ENCODE peak calls at places on chromosomes 4 and X, in nine cellular contexts. E is ascending aorta, O is heart right ventricle, I is omental fat pad, F is PC-9, U is fibroblast of mammary gland, J is cardiac muscle cell, T is GM13976, H is GM13977. S is an unnamed sample.

GRCh38 chr4:146073517-146073916 is 102.0 kb upstream of the LSM6 start:
- DNase-seq in F (no peak), T (no peak), O (no peak), U (peak), I (no peak), J (no peak), E (no peak), H (no peak), S (no peak)

GRCh38 chr4:166003811-166004210 is 130.8 kb downstream of the TLL1 start:
- DNase-seq in T (no peak), I (no peak), U (no peak), H (no peak), E (no peak), F (no peak), J (no peak), O (no peak), S (no peak)

GRCh38 chrX:15579778-15580747 is 20.7 kb downstream of the ACE2 start:
- DNase-seq in E (no peak), U (no peak), H (no peak), F (peak), T (no peak), J (no peak), I (no peak), O (peak), S (no peak)

GRCh38 chrX:5733483-5733882 is 495.2 kb downstream of the NLGN4X start:
- DNase-seq in T (no peak), F (no peak), E (no peak), O (no peak), U (no peak), J (no peak), I (no peak), H (no peak), S (no peak)

GRCh38 chr4:55399581-55399980 is 3.8 kb downstream of the TMEM165 start:
- DNase-seq in U (no peak), E (no peak), I (no peak), O (no peak), T (no peak), F (no peak), J (no peak), H (no peak), S (no peak)

GRCh38 chr4:123744664-123745290 is 348.2 kb downstream of the SPRY1 start:
- DNase-seq in H (no peak), T (no peak), I (no peak), U (peak), E (no peak), F (peak), J (peak), O (no peak), S (no peak)

GRCh38 chr4:11418610-11419009 is 10.1 kb downstream of the HS3ST1 start:
- DNase-seq in J (no peak), O (no peak), E (no peak), F (no peak), H (no peak), U (no peak), T (no peak), I (no peak), S (peak)

GRCh38 chr4:88531549-88531948 is 8.0 kb upstream of the PYURF start:
- DNase-seq in U (peak), F (no peak), O (no peak), H (no peak), E (no peak), T (no peak), I (no peak), J (no peak), S (no peak)

GRCh38 chr4:178427663-178428062 is 985.4 kb upstream of the AGA start:
- DNase-seq in I (no peak), O (no peak), E (no peak), F (no peak), J (no peak), U (no peak), H (no peak), T (no peak), S (no peak)

GRCh38 chr4:16574981-16575380 is 323.5 kb downstream of the LDB2 start:
- DNase-seq in J (no peak), T (no peak), U (no peak), E (no peak), H (no peak), O (no peak), I (no peak), F (no peak), S (no peak)

GRCh38 chr4:33837043-33837442 is 2407.3 kb downstream of the ARAP2 start:
- DNase-seq in E (no peak), H (no peak), O (no peak), F (peak), J (no peak), U (peak), T (no peak), I (no peak), S (no peak)

GRCh38 chr4:127045872-127046271 is 586.9 kb upstream of the INTU start:
- DNase-seq in I (no peak), F (no peak), H (no peak), U (no peak), O (no peak), J (no peak), T (no peak), E (no peak), S (no peak)

GRCh38 chrX:47217121-47217851 is 1.2 kb upstream of the CDK16 start:
- DNase-seq in O (no peak), T (no peak), I (no peak), U (peak), E (no peak), J (no peak), H (no peak), F (peak), S (peak)

GRCh38 chrX:115030635-115031034 is 13.2 kb upstream of the IL13RA2 start:
- DNase-seq in U (no peak), H (no peak), I (no peak), F (peak), O (no peak), J (no peak), T (no peak), E (no peak), S (no peak)

GRCh38 chr4:83599183-83599582 is 63.3 kb downstream of the GPAT3 start:
- DNase-seq in T (no peak), F (peak), I (no peak), E (no peak), U (peak), J (peak), O (no peak), H (no peak), S (no peak)

GRCh38 chr4:176837176-176837915 is 44.6 kb upstream of the VEGFC start:
- DNase-seq in F (no peak), E (no peak), H (no peak), J (no peak), T (no peak), O (no peak), U (peak), I (no peak), S (no peak)

GRCh38 chrX:31265383-31265782 is 193.5 kb upstream of the FTHL17 start:
- DNase-seq in H (no peak), F (no peak), O (no peak), T (no peak), U (no peak), I (no peak), J (no peak), E (no peak), S (no peak)

GRCh38 chrX:16612257-16612987 is 37.5 kb upstream of the S100G start:
- DNase-seq in H (no peak), O (no peak), U (no peak), T (no peak), E (no peak), F (no peak), J (no peak), I (no peak), S (no peak)

GRCh38 chrX:71058116-71058515 is 10.0 kb downstream of the SNX12 start:
- DNase-seq in F (no peak), J (no peak), O (no peak), H (no peak), E (no peak), U (no peak), I (no peak), T (no peak), S (no peak)

GRCh38 chr4:84032372-84032771 is 466.7 kb downstream of the NKX6-1 start:
- DNase-seq in E (no peak), T (no peak), H (no peak), O (no peak), F (no peak), U (no peak), J (no peak), I (no peak), S (no peak)

GRCh38 chrX:22383988-22384387 is 111.3 kb downstream of the CBLL2 start:
- DNase-seq in I (no peak), F (no peak), U (no peak), J (no peak), H (no peak), E (no peak), T (no peak), O (no peak), S (no peak)

GRCh38 chr4:182808673-182809416 is 108.3 kb downstream of the DCTD start:
- DNase-seq in T (peak), H (peak), U (no peak), O (no peak), F (no peak), E (no peak), J (no peak), I (no peak), S (peak)

GRCh38 chr4:156109943-156110925 is 156.6 kb upstream of the CTSO start:
- DNase-seq in F (no peak), O (no peak), E (no peak), U (peak), J (no peak), T (no peak), I (no peak), H (no peak), S (no peak)

GRCh38 chrX:73916489-73916888 is 353.5 kb downstream of the CHIC1 start:
- DNase-seq in E (no peak), U (no peak), J (no peak), T (no peak), O (no peak), F (no peak), H (no peak), I (no peak), S (no peak)

GRCh38 chr4:3393171-3393570 is 48.6 kb upstream of the HGFAC start:
- DNase-seq in E (no peak), F (no peak), T (peak), U (no peak), I (no peak), H (no peak), O (no peak), J (no peak), S (no peak)

GRCh38 chr4:3192827-3193226 is 56.1 kb upstream of the MSANTD1 start:
- DNase-seq in T (no peak), E (no peak), I (no peak), J (no peak), H (no peak), O (no peak), U (no peak), F (no peak), S (no peak)

GRCh38 chr4:69823481-69824186 is 36.3 kb downstream of the SULT1E1 start:
- DNase-seq in I (no peak), U (peak), E (no peak), F (no peak), H (no peak), O (no peak), J (no peak), T (no peak), S (peak)

GRCh38 chrX:12526296-12526695 is 264.9 kb upstream of the PRPS2 start:
- DNase-seq in J (no peak), T (no peak), E (no peak), F (no peak), H (no peak), O (no peak), I (no peak), U (peak), S (no peak)
- TF ChIP-seq CTCF in J (no peak), T (no peak), E (no peak), F (no peak), H (no peak), O (no peak), I (no peak), U (no peak), S (no peak)

GRCh38 chrX:111568356-111568755 is 56.9 kb downstream of the SERTM2 start:
- DNase-seq in O (no peak), T (no peak), U (peak), E (no peak), I (no peak), H (no peak), F (no peak), J (peak), S (no peak)
- TF ChIP-seq CTCF in O (no peak), T (peak), U (peak), E (peak), I (no peak), H (no peak), F (peak), J (peak), S (no peak)

GRCh38 chr4:78214078-78214477 is 157.0 kb downstream of the FRAS1 start:
- DNase-seq in I (no peak), H (no peak), E (no peak), F (no peak), J (no peak), T (no peak), O (no peak), U (no peak), S (no peak)
- TF ChIP-seq CTCF in I (no peak), H (no peak), E (no peak), F (no peak), J (no peak), T (no peak), O (no peak), U (no peak), S (no peak)

DNA sequence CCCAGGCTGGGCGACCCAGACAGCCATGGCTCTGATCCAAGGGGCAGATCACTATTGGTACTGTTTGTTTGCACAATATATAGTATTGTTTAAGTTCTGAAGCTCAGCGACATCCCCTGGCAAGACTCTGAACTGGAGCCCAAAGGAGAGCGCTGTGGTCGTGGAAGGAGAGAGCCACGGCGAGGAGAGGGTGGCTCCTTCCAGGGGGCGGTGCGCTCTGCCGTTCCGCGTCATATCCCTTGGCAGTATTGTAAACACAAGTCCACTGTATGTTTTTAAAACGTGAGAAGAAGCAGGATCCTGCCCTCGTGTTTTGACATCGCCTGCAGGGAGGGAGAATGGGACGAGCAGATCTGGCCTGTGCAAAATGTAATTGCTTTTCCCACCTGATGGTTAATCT is 185.5 kb downstream of the RAB28 start:
- DNase-seq in F (no peak), U (no peak), J (no peak), E (no peak), I (no peak), H (no peak), T (no peak), O (no peak), S (no peak)
- TF ChIP-seq CTCF in F (no peak), U (no peak), J (no peak), E (no peak), I (no peak), H (no peak), T (no peak), O (no peak), S (no peak)

GRCh38 chr4:173318648-173319211 is 15.4 kb downstream of the HMGB2 start:
- DNase-seq in O (no peak), H (no peak), U (peak), E (no peak), F (no peak), I (no peak), J (peak), T (no peak), S (no peak)

GRCh38 chr4:173316060-173316459 is 18.1 kb downstream of the HMGB2 start:
- DNase-seq in U (no peak), E (no peak), J (no peak), O (no peak), F (no peak), T (no peak), H (no peak), I (no peak), S (no peak)

GRCh38 chr4:173314715-173315114 is 19.4 kb downstream of the HMGB2 start:
- DNase-seq in H (no peak), T (no peak), I (no peak), O (no peak), J (no peak), E (no peak), F (no peak), U (no peak), S (no peak)

GRCh38 chr4:173319696-173320095 is 14.5 kb downstream of the HMGB2 start:
- DNase-seq in H (no peak), T (no peak), J (no peak), U (peak), O (no peak), E (no peak), F (no peak), I (no peak), S (no peak)

DNA sequence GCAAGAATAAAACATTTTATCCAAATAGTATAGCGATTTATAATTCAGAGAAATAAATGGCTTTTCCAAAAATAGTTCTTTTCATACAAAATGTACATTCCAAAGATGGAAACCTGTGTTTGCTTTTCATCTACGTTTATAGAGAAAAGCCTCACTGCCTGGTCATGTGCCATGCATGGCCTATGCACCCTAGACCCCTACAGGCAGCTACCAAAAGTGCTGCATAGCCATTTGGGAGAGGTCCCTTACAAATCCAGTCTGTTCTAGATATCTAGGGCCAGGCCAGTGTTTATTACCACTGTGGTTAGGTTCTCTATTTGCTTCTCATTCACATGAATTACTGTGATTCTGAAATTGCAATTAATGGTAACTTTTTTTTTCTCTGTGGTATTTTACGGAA is 17.2 kb downstream of the HMGB2 start:
- DNase-seq in J (peak), U (no peak), O (no peak), F (no peak), T (no peak), I (no peak), E (no peak), H (no peak), S (peak)
- TF ChIP-seq CTCF in J (no peak), U (peak), O (peak), F (no peak), T (peak), I (no peak), E (no peak), H (no peak), S (no peak)

DNA sequence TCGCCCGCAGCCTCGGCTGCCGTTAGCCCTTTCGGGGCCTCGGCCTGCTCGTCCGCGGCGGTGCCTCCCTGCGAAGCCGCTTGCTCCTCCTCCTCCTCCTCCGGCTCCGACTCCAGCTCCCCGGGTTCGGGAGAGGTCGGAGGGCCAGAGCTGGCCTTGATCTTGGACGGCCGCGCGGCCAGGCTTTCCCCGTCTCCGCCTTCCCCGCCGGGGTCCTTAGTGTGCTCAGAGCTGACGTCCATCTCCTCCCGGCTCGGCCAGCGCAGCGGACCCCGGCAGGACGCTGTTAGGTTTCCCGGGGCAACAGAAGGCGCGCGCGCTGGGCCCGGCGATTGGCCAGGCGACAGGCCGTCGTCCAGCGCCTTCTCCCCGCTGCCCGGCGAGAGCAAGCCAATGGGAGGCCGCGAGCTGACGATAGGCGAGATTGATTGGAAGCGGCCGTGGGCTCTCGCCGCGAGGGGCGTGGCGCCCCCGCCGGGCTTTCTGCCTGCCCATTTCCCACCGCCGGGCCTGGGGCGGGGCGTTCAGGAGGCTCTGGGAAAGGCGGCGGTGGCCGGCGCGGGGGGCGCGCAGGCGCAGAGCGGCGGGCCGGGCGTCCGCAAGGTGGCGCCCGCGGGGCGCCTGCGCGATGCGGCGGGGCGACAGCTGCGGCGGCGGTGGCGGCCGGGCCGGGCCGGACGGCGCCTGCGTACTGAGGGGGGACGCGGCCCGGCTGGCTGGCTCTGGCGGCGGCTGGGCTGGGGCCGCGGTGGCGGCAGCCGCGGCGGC is at the start of gene TADA2B:
- DNase-seq in U (peak), F (peak), T (peak), H (peak), J (peak), E (peak), I (peak), O (peak), S (peak)
- TF ChIP-seq CTCF in U (no peak), F (no peak), T (peak), H (peak), J (peak), E (no peak), I (peak), O (peak), S (peak)

DNA sequence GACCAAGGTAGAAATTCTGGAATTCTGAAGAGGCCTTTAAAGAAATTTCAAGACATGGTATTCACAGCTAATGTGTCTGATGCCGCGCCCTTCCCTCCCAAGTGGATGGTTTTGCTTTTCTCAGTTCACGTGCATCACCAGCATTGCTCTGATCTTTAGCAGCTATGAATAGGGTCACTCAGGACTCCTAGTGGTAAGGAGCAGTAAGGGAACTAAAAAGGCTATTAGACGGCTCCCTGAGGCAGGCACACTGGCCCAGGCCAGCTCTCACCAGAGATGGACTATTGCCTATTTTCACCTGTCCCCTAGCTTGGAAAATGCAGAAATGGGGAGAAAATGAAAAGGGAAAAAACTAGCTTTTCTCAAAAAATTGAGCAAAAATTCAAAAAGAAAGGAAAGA is 447.5 kb upstream of the RASGEF1B start:
- DNase-seq in I (no peak), F (no peak), O (no peak), E (no peak), U (peak), H (no peak), T (peak), J (peak), S (peak)
- TF ChIP-seq CTCF in I (no peak), F (no peak), O (no peak), E (no peak), U (peak), H (peak), T (no peak), J (peak), S (peak)

GRCh38 chr4:39947415-39947814 is 30.3 kb downstream of the PDS5A start:
- DNase-seq in H (no peak), T (no peak), E (no peak), U (no peak), I (no peak), J (no peak), F (no peak), O (no peak), S (no peak)
- TF ChIP-seq CTCF in H (no peak), T (no peak), E (no peak), U (no peak), I (no peak), J (no peak), F (no peak), O (no peak), S (no peak)